ENCODE peak calls at places on chromosomes 5 and 9, in eight cellular contexts. C is esophagus muscularis mucosa, Q is breast epithelium, J is spleen, U is HCT116, F is K562, K is GM23338, I is GM12891. H is an unnamed sample.

GRCh38 chr5:38497946-38498345 is 58.5 kb downstream of the LIFR start:
- DNase-seq in C (no peak), Q (no peak), J (no peak), U (peak; percentile 12), F (no peak), K (peak; percentile 15), I (no peak), H (no peak)

GRCh38 chr5:78771260-78772240 is 123.0 kb upstream of the LHFPL2 start:
- DNase-seq in C (no peak), Q (peak; percentile 63), J (peak; percentile 82), U (no peak), F (peak; percentile 46), K (no peak), I (no peak), H (peak; percentile 71)

GRCh38 chr5:137347865-137348264 is 151.3 kb downstream of the SPOCK1 start:
- DNase-seq in C (no peak), Q (no peak), J (no peak), U (no peak), F (no peak), K (no peak), I (no peak), H (no peak)

GRCh38 chr9:86485359-86485758 is 131.1 kb upstream of the TUT7 start:
- DNase-seq in C (no peak), Q (no peak), J (no peak), U (no peak), F (no peak), K (no peak), I (no peak), H (no peak)

GRCh38 chr5:67648201-67648671 is 451.6 kb upstream of the CD180 start:
- DNase-seq in C (peak; percentile 94), Q (peak; percentile 74), J (no peak), U (no peak), F (no peak), K (no peak), I (no peak), H (peak; percentile 63)

GRCh38 chr5:173592050-173592669 is 24.3 kb downstream of the BOD1 start:
- DNase-seq in C (no peak), Q (no peak), J (no peak), U (peak; percentile 51), F (peak; percentile 51), K (peak; percentile 60), I (no peak), H (no peak)

GRCh38 chr9:87433853-87434252 is 63.8 kb upstream of the DAPK1 start:
- DNase-seq in C (no peak), Q (no peak), J (no peak), U (no peak), F (no peak), K (no peak), I (no peak), H (no peak)

GRCh38 chr9:119951591-119951990 is 582.4 kb upstream of the BRINP1 start:
- DNase-seq in C (no peak), Q (no peak), J (no peak), U (no peak), F (no peak), K (no peak), I (no peak), H (no peak)

GRCh38 chr9:131608469-131609115 is 63.3 kb downstream of the PRRT1B start:
- DNase-seq in C (peak; percentile 94), Q (peak; percentile 90), J (no peak), U (peak; percentile 39), F (no peak), K (peak; percentile 89), I (no peak), H (peak; percentile 44)

GRCh38 chr5:118611332-118611945 is 376.9 kb downstream of the DTWD2 start:
- DNase-seq in C (no peak), Q (no peak), J (no peak), U (peak; percentile 19), F (peak; percentile 26), K (peak; percentile 64), I (peak; percentile 4), H (peak; percentile 9)

GRCh38 chr5:143471041-143471509 is 67.6 kb upstream of the NR3C1 start:
- DNase-seq in C (peak; percentile 17), Q (no peak), J (no peak), U (no peak), F (no peak), K (no peak), I (no peak), H (no peak)

GRCh38 chr9:12718482-12719026 is 25.4 kb downstream of the TYRP1 start:
- DNase-seq in C (no peak), Q (no peak), J (no peak), U (no peak), F (no peak), K (peak; percentile 87), I (no peak), H (no peak)

GRCh38 chr9:121720311-121720991 is 69.0 kb downstream of the DAB2IP start:
- DNase-seq in C (no peak), Q (no peak), J (no peak), U (no peak), F (no peak), K (no peak), I (no peak), H (peak; percentile 81)

GRCh38 chr5:96209829-96210228 is 223.2 kb downstream of the PCSK1 start:
- DNase-seq in C (no peak), Q (no peak), J (no peak), U (no peak), F (no peak), K (no peak), I (no peak), H (no peak)

GRCh38 chr5:172496671-172497371 is 42.5 kb upstream of the SH3PXD2B start:
- DNase-seq in C (peak; percentile 92), Q (no peak), J (no peak), U (no peak), F (no peak), K (no peak), I (no peak), H (no peak)

GRCh38 chr5:60522299-60522915 is 177.6 kb downstream of the DEPDC1B start:
- DNase-seq in C (no peak), Q (no peak), J (no peak), U (no peak), F (no peak), K (no peak), I (peak; percentile 32), H (no peak)

GRCh38 chr5:170701321-170701720 is 82.2 kb upstream of the GABRP start:
- DNase-seq in C (no peak), Q (no peak), J (no peak), U (no peak), F (no peak), K (no peak), I (no peak), H (no peak)

GRCh38 chr9:2809692-2810423 is 34.0 kb downstream of the PUM3 start:
- DNase-seq in C (no peak), Q (no peak), J (no peak), U (no peak), F (no peak), K (peak; percentile 82), I (no peak), H (no peak)

GRCh38 chr9:90916147-90916734 is 114.6 kb downstream of the SYK start:
- DNase-seq in C (no peak), Q (no peak), J (no peak), U (no peak), F (no peak), K (no peak), I (no peak), H (no peak)

GRCh38 chr5:176371621-176372539 is 6.6 kb downstream of the ARL10 start:
- DNase-seq in C (no peak), Q (no peak), J (no peak), U (no peak), F (no peak), K (no peak), I (no peak), H (no peak)

DNA sequence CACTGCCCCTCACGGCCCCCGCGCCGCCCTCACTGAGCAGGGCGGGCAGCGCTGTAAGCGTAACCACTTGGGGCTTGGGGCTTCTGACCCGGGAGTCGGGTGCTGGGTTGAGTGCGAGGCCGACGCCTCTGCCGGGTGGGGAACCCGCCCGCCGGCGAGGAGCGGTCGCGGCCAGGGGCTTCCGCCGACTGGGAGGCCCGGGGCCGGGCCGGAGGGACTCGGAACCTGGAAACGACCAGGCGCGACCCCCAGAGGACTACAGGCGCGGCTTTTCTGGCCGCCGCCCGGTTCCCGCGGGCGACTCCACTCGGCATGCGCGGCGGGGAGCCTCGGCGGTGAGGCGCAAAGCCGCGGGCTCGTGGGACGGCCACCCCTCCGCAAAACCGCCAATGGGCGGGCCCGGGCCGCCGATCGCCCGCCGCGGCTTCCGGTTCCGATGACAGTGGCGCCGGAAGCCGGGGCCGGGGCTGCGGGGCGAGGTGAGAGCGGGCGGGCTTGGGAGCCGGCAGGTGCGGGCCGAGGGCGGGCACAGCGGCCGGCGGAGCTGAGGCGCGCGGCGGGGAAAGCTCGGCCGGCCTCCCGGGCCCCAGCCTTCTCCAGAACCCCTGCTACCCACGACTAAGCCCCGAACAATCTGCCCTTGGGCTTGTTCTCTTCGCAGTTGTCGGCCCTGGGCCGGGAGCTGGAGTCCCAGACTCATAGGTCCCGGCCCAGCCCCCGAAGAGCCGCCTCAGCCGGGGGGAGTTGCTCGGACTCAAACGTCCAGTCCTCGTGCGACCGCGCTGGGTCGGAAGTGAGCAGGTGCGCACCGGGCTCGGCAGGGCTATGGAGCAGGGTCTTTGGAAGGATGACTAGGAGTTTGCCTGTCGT is at the start of gene RMND5B:
- DNase-seq in C (no peak), Q (peak; percentile 71), J (peak; percentile 96), U (peak; percentile 37), F (peak; percentile 91), K (peak; percentile 89), I (peak; percentile 96), H (peak; percentile 90)
- TF ChIP-seq POLR2AphosphoS5 in C (peak; percentile 87), Q (peak; percentile 64), J (peak; percentile 86), U (peak; percentile 86), F (peak; percentile 69), K (peak; percentile 61), I (no peak), H (peak; percentile 80)

GRCh38 chr9:4503103-4503502 is 12.8 kb downstream of the SLC1A1 start:
- DNase-seq in C (no peak), Q (no peak), J (no peak), U (no peak), F (no peak), K (no peak), I (no peak), H (no peak)
- TF ChIP-seq POLR2AphosphoS5 in C (no peak), Q (no peak), J (no peak), U (no peak), F (no peak), K (no peak), I (no peak), H (no peak)

GRCh38 chr5:155564541-155564940 is 551.0 kb downstream of the KIF4B start:
- DNase-seq in C (no peak), Q (no peak), J (no peak), U (no peak), F (no peak), K (no peak), I (no peak), H (no peak)

GRCh38 chr5:155556700-155557099 is 543.1 kb downstream of the KIF4B start:
- DNase-seq in C (no peak), Q (no peak), J (no peak), U (no peak), F (no peak), K (no peak), I (no peak), H (no peak)

GRCh38 chr5:155556222-155556621 is 542.7 kb downstream of the KIF4B start:
- DNase-seq in C (no peak), Q (no peak), J (no peak), U (no peak), F (no peak), K (no peak), I (no peak), H (no peak)

GRCh38 chr5:155562153-155562552 is 548.6 kb downstream of the KIF4B start:
- DNase-seq in C (no peak), Q (no peak), J (no peak), U (no peak), F (no peak), K (no peak), I (no peak), H (no peak)
- TF ChIP-seq POLR2AphosphoS5 in C (no peak), Q (no peak), J (no peak), U (no peak), F (no peak), K (no peak), I (no peak), H (no peak)

GRCh38 chr5:138559937-138560336 is 15.3 kb downstream of the HSPA9 start:
- DNase-seq in C (no peak), Q (peak; percentile 77), J (no peak), U (no peak), F (no peak), K (no peak), I (no peak), H (no peak)
- TF ChIP-seq POLR2AphosphoS5 in C (no peak), Q (no peak), J (no peak), U (no peak), F (peak; percentile 50), K (no peak), I (peak; percentile 33), H (no peak)

H was measured in transverse colon.